ENCODE peak calls at places on chromosomes 7 and 10, in six cellular contexts. One of them, this sample, is unnamed.

GRCh38 chr10:111114931-111115500 is 38.2 kb downstream of the ADRA2A start:
- DNase-seq in H54: no peak
- DNase-seq in fibroblast of the aortic adventitia: no peak
- DNase-seq in cardiac septum: peak
- DNase-seq in WERI-Rb-1: no peak
- DNase-seq in HEK293T: no peak
- DNase-seq in this sample: no peak

GRCh38 chr10:32321016-32321631 is 25.8 kb downstream of the EPC1 start:
- DNase-seq in H54: no peak
- DNase-seq in fibroblast of the aortic adventitia: no peak
- DNase-seq in cardiac septum: no peak
- DNase-seq in WERI-Rb-1: no peak
- DNase-seq in HEK293T: no peak
- DNase-seq in this sample: no peak

GRCh38 chr10:35339946-35340345 is 3.6 kb downstream of the CCNY start:
- DNase-seq in H54: no peak
- DNase-seq in fibroblast of the aortic adventitia: no peak
- DNase-seq in cardiac septum: no peak
- DNase-seq in WERI-Rb-1: no peak
- DNase-seq in HEK293T: no peak
- DNase-seq in this sample: no peak

GRCh38 chr7:100612730-100613446 is 548 bp downstream of the MOSPD3 start:
- DNase-seq in H54: no peak
- DNase-seq in fibroblast of the aortic adventitia: no peak
- DNase-seq in cardiac septum: no peak
- DNase-seq in WERI-Rb-1: peak
- DNase-seq in HEK293T: no peak
- DNase-seq in this sample: no peak

GRCh38 chr10:133034092-133034491 is 53.6 kb upstream of the ADGRA1 start:
- DNase-seq in H54: no peak
- DNase-seq in fibroblast of the aortic adventitia: no peak
- DNase-seq in cardiac septum: no peak
- DNase-seq in WERI-Rb-1: no peak
- DNase-seq in HEK293T: no peak
- DNase-seq in this sample: no peak

GRCh38 chr7:101021703-101022102 is 1.8 kb downstream of the MUC17 start:
- DNase-seq in H54: no peak
- DNase-seq in fibroblast of the aortic adventitia: no peak
- DNase-seq in cardiac septum: peak
- DNase-seq in WERI-Rb-1: no peak
- DNase-seq in HEK293T: no peak
- DNase-seq in this sample: no peak

GRCh38 chr10:130425881-130426435 is 289.8 kb downstream of the GLRX3 start:
- DNase-seq in H54: no peak
- DNase-seq in fibroblast of the aortic adventitia: no peak
- DNase-seq in cardiac septum: peak
- DNase-seq in WERI-Rb-1: no peak
- DNase-seq in HEK293T: peak
- DNase-seq in this sample: no peak

GRCh38 chr10:77392851-77393250 is 244.8 kb downstream of the KCNMA1 start:
- DNase-seq in H54: peak
- DNase-seq in fibroblast of the aortic adventitia: peak
- DNase-seq in cardiac septum: peak
- DNase-seq in WERI-Rb-1: no peak
- DNase-seq in HEK293T: no peak
- DNase-seq in this sample: peak

GRCh38 chr7:138900040-138900828 is 81.0 kb downstream of the KIAA1549 start:
- DNase-seq in H54: no peak
- DNase-seq in fibroblast of the aortic adventitia: no peak
- DNase-seq in cardiac septum: no peak
- DNase-seq in WERI-Rb-1: no peak
- DNase-seq in HEK293T: no peak
- DNase-seq in this sample: no peak

GRCh38 chr7:37354661-37355131 is 94.0 kb downstream of the ELMO1 start:
- DNase-seq in H54: peak
- DNase-seq in fibroblast of the aortic adventitia: peak
- DNase-seq in cardiac septum: peak
- DNase-seq in WERI-Rb-1: no peak
- DNase-seq in HEK293T: peak
- DNase-seq in this sample: no peak

GRCh38 chr10:96311180-96311697 is 7.0 kb downstream of the DNTT start:
- DNase-seq in H54: no peak
- DNase-seq in fibroblast of the aortic adventitia: no peak
- DNase-seq in cardiac septum: no peak
- DNase-seq in WERI-Rb-1: no peak
- DNase-seq in HEK293T: no peak
- DNase-seq in this sample: no peak

GRCh38 chr7:19958309-19958896 is 185.0 kb upstream of the TMEM196 start:
- DNase-seq in H54: peak
- DNase-seq in fibroblast of the aortic adventitia: peak
- DNase-seq in cardiac septum: no peak
- DNase-seq in WERI-Rb-1: no peak
- DNase-seq in HEK293T: no peak
- DNase-seq in this sample: no peak

GRCh38 chr10:43671659-43672555 is 23.2 kb upstream of the ZNF32 start:
- DNase-seq in H54: peak
- DNase-seq in fibroblast of the aortic adventitia: peak
- DNase-seq in cardiac septum: no peak
- DNase-seq in WERI-Rb-1: peak
- DNase-seq in HEK293T: peak
- DNase-seq in this sample: peak